ENCODE peak calls at places on chromosomes 4 and X, in six cellular contexts. V is neuronal stem cell; S is prostate gland; T is PC-9; O is effector memory CD4-positive, alpha-beta T cell; G is left lung. Z is an unnamed sample. For H3K9me3, the result is how much of the 10 kb centered on the place peaks cover.

GRCh38 chr4:124958812-124959211 is 246.3 kb upstream of the ANKRD50 start:
- DNase-seq in S (no peak), T (no peak), O (no peak), V (no peak), G (no peak), Z (no peak)

GRCh38 chrX:69063486-69063885 is 101.8 kb downstream of the PJA1 start:
- DNase-seq in O (no peak), S (no peak), T (no peak), G (no peak), V (no peak), Z (no peak)

GRCh38 chr4:165537028-165537648 is 158.3 kb downstream of the CPE start:
- DNase-seq in S (peak), O (no peak), V (peak), G (no peak), T (no peak), Z (no peak)

GRCh38 chr4:110484029-110484428 is 8.1 kb downstream of the ENPEP start:
- DNase-seq in G (no peak), T (no peak), S (no peak), O (no peak), V (no peak), Z (no peak)

GRCh38 chr4:110475881-110476818 is at the start of gene ENPEP:
- DNase-seq in G (no peak), O (no peak), S (peak), T (no peak), V (no peak), Z (no peak)

GRCh38 chr4:41061482-41062185 is 152.7 kb downstream of the APBB2 start:
- DNase-seq in S (no peak), V (no peak), G (no peak), T (no peak), O (no peak), Z (no peak)

GRCh38 chrX:44889824-44890223 is 16.8 kb downstream of the KDM6A start:
- DNase-seq in G (no peak), O (no peak), S (no peak), V (no peak), T (no peak), Z (no peak)

GRCh38 chrX:84155938-84156337 is 32.1 kb downstream of the RPS6KA6 start:
- DNase-seq in G (no peak), V (no peak), O (no peak), T (no peak), S (no peak), Z (no peak)

GRCh38 chr4:25923745-25924144 is 9.7 kb downstream of the SMIM20 start:
- DNase-seq in T (no peak), S (no peak), V (no peak), G (peak), O (no peak), Z (no peak)

GRCh38 chrX:16771483-16772398 is 14.5 kb upstream of the TXLNG start:
- DNase-seq in G (no peak), S (no peak), O (no peak), V (peak), T (peak), Z (no peak)

GRCh38 chrX:1316527-1316926 is 20.1 kb upstream of the IL3RA start:
- DNase-seq in V (no peak), O (no peak), T (no peak), S (no peak), G (peak), Z (no peak)

GRCh38 chr4:189124149-189124758 is 816.4 kb upstream of the FRG1 start:
- DNase-seq in S (no peak), G (no peak), T (no peak), V (peak), O (no peak), Z (no peak)

GRCh38 chr4:2246384-2247127 is 4.6 kb upstream of the HAUS3 start:
- DNase-seq in T (no peak), O (no peak), G (no peak), S (no peak), V (no peak), Z (no peak)

GRCh38 chr4:144347116-144347515 is 206.6 kb upstream of the GYPA start:
- DNase-seq in S (no peak), O (no peak), G (no peak), T (no peak), V (no peak), Z (no peak)

GRCh38 chr4:103719320-103720204 is at the start of gene TACR3:
- DNase-seq in T (no peak), S (no peak), O (no peak), G (no peak), V (peak), Z (no peak)

GRCh38 chr4:5976431-5976830 is 41.8 kb downstream of the C4orf50 start:
- DNase-seq in G (peak), O (no peak), T (no peak), V (no peak), S (no peak), Z (no peak)

GRCh38 chr4:119037709-119038463 is 97.7 kb upstream of the MYOZ2 start:
- DNase-seq in V (no peak), G (no peak), T (no peak), S (no peak), O (no peak), Z (no peak)

GRCh38 chr4:88706574-88706973 is 8.9 kb upstream of the NAP1L5 start:
- DNase-seq in V (no peak), O (no peak), S (peak), T (no peak), G (no peak), Z (no peak)

GRCh38 chr4:2266181-2266580 is 4.3 kb upstream of the MXD4 start:
- DNase-seq in V (no peak), T (no peak), O (no peak), S (peak), G (peak), Z (no peak)

GRCh38 chr4:70239497-70239896 is 2.9 kb upstream of the CSN3 start:
- DNase-seq in T (no peak), V (no peak), G (no peak), O (no peak), S (no peak), Z (no peak)

GRCh38 chrX:1477801-1478458 is 25.2 kb upstream of the ASMTL start:
- DNase-seq in O (no peak), T (no peak), S (no peak), V (no peak), G (no peak), Z (no peak)

GRCh38 chr4:8157496-8157895 is 1.1 kb downstream of the ABLIM2 start:
- DNase-seq in V (no peak), S (no peak), G (no peak), T (no peak), O (no peak), Z (no peak)

GRCh38 chr4:84971319-84971932 is 4.9 kb upstream of the WDFY3 start:
- DNase-seq in O (no peak), T (peak), G (no peak), S (no peak), V (no peak), Z (no peak)

GRCh38 chrX:74519870-74520269 is 94.6 kb downstream of the RLIM start:
- DNase-seq in T (no peak), G (no peak), O (no peak), V (no peak), S (no peak), Z (no peak)

GRCh38 chr4:109990307-109991257 is 77.9 kb downstream of the EGF start:
- DNase-seq in T (no peak), O (no peak), S (no peak), V (no peak), G (no peak), Z (no peak)

DNA sequence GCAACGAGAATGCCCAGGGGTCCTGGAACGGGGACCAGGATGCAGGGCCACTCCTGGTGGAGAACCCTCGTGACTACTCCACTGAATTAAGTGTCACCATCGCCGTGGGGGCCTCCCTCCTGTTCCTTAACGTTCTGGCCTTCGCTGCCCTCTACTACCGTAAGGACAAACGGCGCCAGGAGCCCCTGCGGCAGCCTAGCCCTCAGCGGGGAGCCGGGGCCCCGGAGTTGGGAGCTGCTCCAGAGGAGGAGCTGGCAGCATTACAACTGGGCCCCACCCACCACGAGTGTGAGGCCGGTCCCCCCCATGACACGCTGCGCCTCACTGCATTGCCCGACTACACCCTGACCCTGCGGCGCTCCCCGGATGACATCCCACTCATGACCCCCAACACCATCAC is 24.9 kb downstream of the NLGN3 start:
- DNase-seq in O (no peak), S (no peak), V (no peak), G (no peak), T (no peak), Z (no peak)
- H3K9me3 ChIP-seq in O (under half), S (under half), V (under half), G (under half), T (under half), Z (under half)

DNA sequence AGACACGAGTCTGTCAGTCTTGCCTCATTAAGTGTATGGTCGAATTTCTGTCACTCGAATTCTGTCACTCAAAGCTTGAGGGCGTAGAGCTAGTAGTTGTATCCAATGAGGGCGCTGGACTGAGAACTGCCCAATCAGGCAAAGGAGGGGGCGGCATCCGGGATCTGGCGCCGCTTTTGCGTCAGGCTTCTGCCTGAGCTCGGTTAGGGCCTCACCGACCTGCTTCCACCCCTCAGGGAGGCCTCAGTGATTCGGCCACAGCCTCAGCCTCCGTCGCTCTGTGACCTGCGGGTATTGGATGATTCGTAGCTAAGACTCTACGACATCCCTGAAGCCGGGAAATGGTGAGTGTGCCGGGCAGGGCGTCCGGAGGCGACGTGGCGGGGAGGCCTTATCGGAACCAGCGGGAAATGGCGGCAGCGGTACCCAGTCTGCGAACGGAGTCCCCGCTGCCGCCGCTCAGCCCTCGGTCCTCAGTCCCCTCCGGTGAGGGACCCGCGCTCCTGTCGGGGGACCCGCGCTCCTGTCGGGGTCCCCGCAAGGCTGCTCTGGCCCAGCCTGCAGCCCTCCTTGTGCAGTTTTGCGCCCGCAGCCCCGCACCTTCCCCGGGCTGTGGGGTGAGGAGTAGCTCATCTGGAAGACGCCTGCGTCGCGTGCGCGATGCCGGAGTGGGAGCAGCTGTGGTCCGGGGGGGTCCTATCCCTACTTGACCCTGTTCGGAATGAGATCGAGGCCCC is 88.3 kb downstream of the ZNF718 start:
- DNase-seq in T (no peak), S (peak), O (no peak), V (peak), G (peak), Z (no peak)
- H3K9me3 ChIP-seq in T (under half), S (under half), O (under half), V (half or more), G (half or more), Z (under half)

GRCh38 chrX:76520273-76521054 is 93.0 kb downstream of the MAGEE1 start:
- DNase-seq in V (no peak), G (no peak), O (no peak), S (no peak), T (no peak), Z (no peak)

DNA sequence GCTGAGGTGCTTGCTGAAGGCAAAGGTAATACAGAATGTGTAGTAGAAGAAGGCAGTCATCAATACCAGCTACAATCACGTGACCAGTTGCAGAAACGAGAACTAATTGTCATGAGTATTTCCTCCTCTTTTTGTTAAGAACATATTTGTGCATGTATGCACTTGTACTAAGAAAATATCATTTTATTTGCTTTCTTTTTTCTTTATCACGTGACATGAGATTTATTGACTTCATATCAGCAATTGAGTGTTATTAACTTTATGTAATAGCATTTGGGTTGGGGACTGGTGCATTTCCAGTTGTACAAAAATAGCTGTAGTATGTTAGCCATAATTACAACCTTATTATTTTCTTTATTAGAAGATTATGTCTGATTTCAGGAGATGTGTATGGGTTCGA is 90.0 kb downstream of the MAGEE1 start:
- DNase-seq in V (no peak), G (no peak), S (no peak), O (no peak), T (no peak), Z (no peak)
- H3K9me3 ChIP-seq in V (under half), G (under half), S (under half), O (under half), T (under half), Z (under half)

GRCh38 chr4:100907465-100908454 is 389.9 kb upstream of the EMCN start:
- DNase-seq in G (no peak), O (no peak), T (peak), S (no peak), V (no peak), Z (no peak)

GRCh38 chr4:100908540-100908939 is 390.7 kb upstream of the EMCN start:
- DNase-seq in V (no peak), G (no peak), S (no peak), O (no peak), T (no peak), Z (no peak)

DNA sequence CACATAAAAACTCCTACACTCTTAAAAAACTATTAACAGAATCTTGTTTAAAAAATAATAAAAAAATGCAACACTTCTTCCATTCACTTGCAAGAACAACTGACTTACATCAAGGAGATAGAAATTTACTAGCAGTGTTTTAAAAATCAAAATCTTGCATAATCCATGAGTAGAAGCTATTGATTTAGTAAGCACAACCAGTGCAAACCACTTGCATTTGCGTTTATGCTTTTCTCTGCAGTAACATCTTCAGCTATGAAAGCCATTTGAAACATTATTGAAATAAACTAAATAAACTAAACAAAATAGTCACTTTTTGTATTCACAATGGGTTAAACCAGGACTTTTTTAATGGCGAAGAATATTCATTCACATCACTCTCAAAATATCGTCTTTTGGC is 389.2 kb upstream of the EMCN start:
- DNase-seq in G (no peak), T (no peak), O (no peak), V (no peak), S (no peak), Z (no peak)
- H3K9me3 ChIP-seq in G (under half), T (under half), O (under half), V (under half), S (under half), Z (under half)

GRCh38 chr4:384311-385010 is 46.8 kb downstream of the ZNF141 start:
- DNase-seq in T (no peak), O (no peak), S (no peak), V (no peak), G (no peak), Z (no peak)
- H3K9me3 ChIP-seq in T (under half), O (half or more), S (under half), V (under half), G (half or more), Z (under half)

GRCh38 chrX:66498672-66499296 is 140.1 kb downstream of the EDA2R start:
- DNase-seq in S (no peak), G (no peak), O (no peak), T (no peak), V (no peak), Z (no peak)
- H3K9me3 ChIP-seq in S (under half), G (under half), O (under half), T (under half), V (under half), Z (under half)

GRCh38 chrX:57445046-57445445 is 146.8 kb upstream of the ZXDB start:
- DNase-seq in O (no peak), T (no peak), V (no peak), S (no peak), G (no peak), Z (no peak)

GRCh38 chrX:57451426-57452020 is 140.3 kb upstream of the ZXDB start:
- DNase-seq in G (no peak), S (no peak), V (no peak), O (no peak), T (no peak), Z (no peak)

GRCh38 chrX:57447856-57448255 is 144.0 kb upstream of the ZXDB start:
- DNase-seq in G (no peak), S (no peak), O (no peak), V (no peak), T (no peak), Z (no peak)
- H3K9me3 ChIP-seq in G (under half), S (under half), O (under half), V (under half), T (under half), Z (under half)

GRCh38 chr4:148857973-148858534 is 415.8 kb upstream of the NR3C2 start:
- DNase-seq in V (no peak), S (no peak), O (no peak), G (no peak), T (no peak), Z (no peak)
- H3K9me3 ChIP-seq in V (under half), S (under half), O (under half), G (under half), T (under half), Z (under half)

GRCh38 chrX:154366666-154367055 is 7.8 kb downstream of the FLNA start:
- DNase-seq in G (no peak), S (peak), V (no peak), O (no peak), T (no peak), Z (no peak)
- H3K9me3 ChIP-seq in G (under half), S (under half), V (under half), O (under half), T (under half), Z (under half)

GRCh38 chr4:14269824-14270223 is 642.3 kb upstream of the BOD1L1 start:
- DNase-seq in G (peak), S (no peak), V (no peak), T (no peak), O (no peak), Z (no peak)
- H3K9me3 ChIP-seq in G (under half), S (under half), V (under half), T (under half), O (under half), Z (under half)

Z was measured in T-helper 17 cell.